ENCODE peak calls at places on chromosomes 6 and 20, in five cellular contexts. B, X, Q, N and V are unnamed samples.

GRCh38 chr6:162963861-162964260 is 236.1 kb downstream of the PACRG start:
- DNase-seq in N (no peak), B (peak), X (peak), Q (no peak), V (no peak)

GRCh38 chr20:51715028-51715872 is 52.9 kb downstream of the ATP9A start:
- DNase-seq in Q (no peak), N (no peak), B (no peak), X (no peak), V (no peak)

GRCh38 chr20:8117636-8118413 is 14.2 kb upstream of the PLCB1 start:
- DNase-seq in X (no peak), Q (no peak), B (no peak), N (no peak), V (no peak)

GRCh38 chr6:4776493-4776966 is 326 bp downstream of the CDYL start:
- DNase-seq in X (peak), N (peak), B (no peak), Q (no peak), V (no peak)

GRCh38 chr20:43926691-43927090 is 12.0 kb downstream of the TOX2 start:
- DNase-seq in X (no peak), B (no peak), Q (no peak), N (no peak), V (no peak)

GRCh38 chr20:17843246-17844132 is 125.1 kb downstream of the SNX5 start:
- DNase-seq in B (peak), Q (no peak), X (peak), N (no peak), V (peak)

GRCh38 chr6:169839493-169839892 is 88.1 kb downstream of the ERMARD start:
- DNase-seq in B (no peak), Q (peak), X (no peak), N (no peak), V (no peak)

GRCh38 chr6:29665942-29666825 is 9.3 kb downstream of the MOG start:
- DNase-seq in Q (no peak), X (no peak), B (no peak), N (no peak), V (no peak)

GRCh38 chr6:144536079-144536478 is 250.9 kb downstream of the UTRN start:
- DNase-seq in Q (no peak), N (no peak), B (no peak), X (no peak), V (no peak)

GRCh38 chr6:33028220-33028849 is 18.9 kb upstream of the HLA-DOA start:
- DNase-seq in X (no peak), Q (no peak), B (no peak), N (no peak), V (no peak)

GRCh38 chr20:8454137-8454712 is 322.2 kb downstream of the PLCB1 start:
- DNase-seq in N (no peak), X (peak), Q (no peak), B (peak), V (peak)

GRCh38 chr6:5537967-5538366 is 276.7 kb downstream of the FARS2 start:
- DNase-seq in B (peak), X (no peak), N (no peak), Q (no peak), V (no peak)

GRCh38 chr6:153131037-153131981 is at the start of gene RGS17:
- DNase-seq in B (peak), Q (peak), N (peak), X (peak), V (no peak)

GRCh38 chr6:70479236-70479635 is 65.9 kb downstream of the FAM135A start:
- DNase-seq in B (peak), N (no peak), Q (no peak), X (no peak), V (no peak)

GRCh38 chr6:112626468-112627082 is 279.4 kb downstream of the RFPL4B start:
- DNase-seq in B (peak), Q (no peak), X (peak), N (no peak), V (no peak)

GRCh38 chr20:43969069-43969468 is 54.4 kb downstream of the TOX2 start:
- DNase-seq in Q (no peak), N (no peak), X (no peak), B (no peak), V (no peak)